ENCODE peak calls at places on chromosomes 16 and 17, in seven cellular contexts. One of them, this sample, is unnamed.

GRCh38 chr16:70652322-70652721 is 6.0 kb downstream of the IL34 start:
- DNase-seq in Caco-2: no peak
- DNase-seq in endothelial cell of umbilical vein: peak
- DNase-seq in H1: no peak
- DNase-seq in IMR-90: no peak
- DNase-seq in LNCaP clone FGC: no peak
- DNase-seq in endothelial cell: no peak
- DNase-seq in this sample: no peak

GRCh38 chr16:27598226-27598625 is 48.3 kb downstream of the KATNIP start:
- DNase-seq in Caco-2: no peak
- DNase-seq in endothelial cell of umbilical vein: no peak
- DNase-seq in H1: no peak
- DNase-seq in IMR-90: no peak
- DNase-seq in LNCaP clone FGC: no peak
- DNase-seq in endothelial cell: no peak
- DNase-seq in this sample: no peak

GRCh38 chr16:24700549-24701392 is 28.7 kb upstream of the TNRC6A start:
- DNase-seq in Caco-2: no peak
- DNase-seq in endothelial cell of umbilical vein: peak
- DNase-seq in H1: peak
- DNase-seq in IMR-90: peak
- DNase-seq in LNCaP clone FGC: peak
- DNase-seq in endothelial cell: no peak
- DNase-seq in this sample: peak

GRCh38 chr17:32099686-32100085 is 42.6 kb upstream of the RHOT1 start:
- DNase-seq in Caco-2: no peak
- DNase-seq in endothelial cell of umbilical vein: peak
- DNase-seq in H1: no peak
- DNase-seq in IMR-90: no peak
- DNase-seq in LNCaP clone FGC: no peak
- DNase-seq in endothelial cell: no peak
- DNase-seq in this sample: no peak

GRCh38 chr17:60724647-60725046 is 47.0 kb downstream of the BCAS3 start:
- DNase-seq in Caco-2: no peak
- DNase-seq in endothelial cell of umbilical vein: no peak
- DNase-seq in H1: no peak
- DNase-seq in IMR-90: no peak
- DNase-seq in LNCaP clone FGC: no peak
- DNase-seq in endothelial cell: no peak
- DNase-seq in this sample: no peak

GRCh38 chr17:81217531-81217930 is 5.2 kb downstream of the CEP131 start:
- DNase-seq in Caco-2: no peak
- DNase-seq in endothelial cell of umbilical vein: no peak
- DNase-seq in H1: no peak
- DNase-seq in IMR-90: no peak
- DNase-seq in LNCaP clone FGC: no peak
- DNase-seq in endothelial cell: no peak
- DNase-seq in this sample: no peak

GRCh38 chr16:8849411-8850011 is 19.3 kb downstream of the CARHSP1 start:
- DNase-seq in Caco-2: no peak
- DNase-seq in endothelial cell of umbilical vein: no peak
- DNase-seq in H1: no peak
- DNase-seq in IMR-90: no peak
- DNase-seq in LNCaP clone FGC: no peak
- DNase-seq in endothelial cell: no peak
- DNase-seq in this sample: no peak

GRCh38 chr17:44889003-44889402 is 10.2 kb downstream of the EFTUD2 start:
- DNase-seq in Caco-2: no peak
- DNase-seq in endothelial cell of umbilical vein: no peak
- DNase-seq in H1: no peak
- DNase-seq in IMR-90: no peak
- DNase-seq in LNCaP clone FGC: no peak
- DNase-seq in endothelial cell: no peak
- DNase-seq in this sample: no peak

GRCh38 chr17:37698132-37698615 is 46.7 kb downstream of the HNF1B start:
- DNase-seq in Caco-2: no peak
- DNase-seq in endothelial cell of umbilical vein: no peak
- DNase-seq in H1: no peak
- DNase-seq in IMR-90: peak
- DNase-seq in LNCaP clone FGC: no peak
- DNase-seq in endothelial cell: no peak
- DNase-seq in this sample: no peak

GRCh38 chr17:39606434-39607056 is 1.2 kb downstream of the NEUROD2 start:
- DNase-seq in Caco-2: no peak
- DNase-seq in endothelial cell of umbilical vein: no peak
- DNase-seq in H1: no peak
- DNase-seq in IMR-90: no peak
- DNase-seq in LNCaP clone FGC: no peak
- DNase-seq in endothelial cell: no peak
- DNase-seq in this sample: no peak

GRCh38 chr16:69903851-69904250 is 47.3 kb upstream of the CLEC18A start:
- DNase-seq in Caco-2: no peak
- DNase-seq in endothelial cell of umbilical vein: no peak
- DNase-seq in H1: no peak
- DNase-seq in IMR-90: no peak
- DNase-seq in LNCaP clone FGC: no peak
- DNase-seq in endothelial cell: no peak
- DNase-seq in this sample: no peak

GRCh38 chr17:1882836-1883235 is 53.0 kb downstream of the RPA1 start:
- DNase-seq in Caco-2: no peak
- DNase-seq in endothelial cell of umbilical vein: peak
- DNase-seq in H1: no peak
- DNase-seq in IMR-90: peak
- DNase-seq in LNCaP clone FGC: no peak
- DNase-seq in endothelial cell: peak
- DNase-seq in this sample: no peak

GRCh38 chr17:146983-147761 is 9.8 kb downstream of the SCGB1C2 start:
- DNase-seq in Caco-2: peak
- DNase-seq in endothelial cell of umbilical vein: no peak
- DNase-seq in H1: no peak
- DNase-seq in IMR-90: no peak
- DNase-seq in LNCaP clone FGC: no peak
- DNase-seq in endothelial cell: peak
- DNase-seq in this sample: no peak

GRCh38 chr17:44390250-44390649 is 801 bp upstream of the ITGA2B start:
- DNase-seq in Caco-2: peak
- DNase-seq in endothelial cell of umbilical vein: no peak
- DNase-seq in H1: no peak
- DNase-seq in IMR-90: no peak
- DNase-seq in LNCaP clone FGC: no peak
- DNase-seq in endothelial cell: no peak
- DNase-seq in this sample: no peak

GRCh38 chr16:27690604-27691003 is 140.7 kb downstream of the KATNIP start:
- DNase-seq in Caco-2: no peak
- DNase-seq in endothelial cell of umbilical vein: peak
- DNase-seq in H1: no peak
- DNase-seq in IMR-90: peak
- DNase-seq in LNCaP clone FGC: no peak
- DNase-seq in endothelial cell: peak
- DNase-seq in this sample: no peak

GRCh38 chr17:14464741-14465140 is 163.9 kb downstream of the HS3ST3B1 start:
- DNase-seq in Caco-2: no peak
- DNase-seq in endothelial cell of umbilical vein: no peak
- DNase-seq in H1: no peak
- DNase-seq in IMR-90: peak
- DNase-seq in LNCaP clone FGC: no peak
- DNase-seq in endothelial cell: no peak
- DNase-seq in this sample: peak

GRCh38 chr16:87657621-87658192 is 55.4 kb downstream of the JPH3 start:
- DNase-seq in Caco-2: peak
- DNase-seq in endothelial cell of umbilical vein: no peak
- DNase-seq in H1: peak
- DNase-seq in IMR-90: no peak
- DNase-seq in LNCaP clone FGC: no peak
- DNase-seq in endothelial cell: no peak
- DNase-seq in this sample: no peak

GRCh38 chr17:58308173-58308984 is 20.2 kb downstream of the TSPOAP1 start:
- DNase-seq in Caco-2: peak
- DNase-seq in endothelial cell of umbilical vein: no peak
- DNase-seq in H1: no peak
- DNase-seq in IMR-90: no peak
- DNase-seq in LNCaP clone FGC: no peak
- DNase-seq in endothelial cell: peak
- DNase-seq in this sample: no peak
- TF ChIP-seq CTCF in Caco-2: peak
- TF ChIP-seq CTCF in endothelial cell of umbilical vein: peak
- TF ChIP-seq CTCF in H1: peak
- TF ChIP-seq CTCF in IMR-90: peak
- TF ChIP-seq CTCF in LNCaP clone FGC: peak
- TF ChIP-seq CTCF in endothelial cell: peak
- TF ChIP-seq CTCF in this sample: peak

DNA sequence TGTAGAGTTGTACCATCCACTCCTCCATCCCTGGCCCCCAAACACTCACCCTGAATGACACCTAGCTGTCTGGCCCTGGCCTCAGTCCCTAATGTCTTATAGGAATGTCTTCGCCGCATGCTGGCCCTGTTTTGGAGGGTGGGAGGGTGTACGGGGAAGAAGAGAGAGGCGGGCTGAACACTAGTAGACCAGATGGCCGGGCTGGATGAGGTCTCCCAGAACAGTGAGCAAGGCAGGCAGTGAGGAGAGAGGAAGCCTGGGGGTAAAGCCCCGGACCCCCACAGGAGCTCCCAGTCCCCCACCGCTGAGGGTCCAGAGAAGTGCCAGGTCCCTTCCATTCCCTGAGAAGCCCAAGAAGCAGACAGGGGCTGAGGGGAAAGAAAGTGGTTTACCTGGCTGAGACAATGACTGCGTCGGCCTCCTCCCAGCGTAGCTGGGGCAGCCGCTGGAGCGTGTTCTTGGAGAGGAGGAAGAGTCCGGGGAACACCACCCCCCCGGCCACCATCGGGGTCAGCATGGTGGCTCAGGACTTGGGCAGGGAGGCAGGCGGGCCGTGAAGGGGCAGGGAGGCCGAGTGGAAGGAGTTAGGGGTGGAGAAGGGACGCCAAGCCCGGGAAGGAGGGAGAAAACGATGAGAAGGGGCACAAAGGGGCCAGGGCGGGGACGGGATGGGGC is 923 bp downstream of the TLCD3B start:
- DNase-seq in Caco-2: no peak
- DNase-seq in endothelial cell of umbilical vein: no peak
- DNase-seq in H1: no peak
- DNase-seq in IMR-90: no peak
- DNase-seq in LNCaP clone FGC: no peak
- DNase-seq in endothelial cell: no peak
- DNase-seq in this sample: no peak
- TF ChIP-seq CTCF in Caco-2: no peak
- TF ChIP-seq CTCF in endothelial cell of umbilical vein: no peak
- TF ChIP-seq CTCF in H1: no peak
- TF ChIP-seq CTCF in IMR-90: no peak
- TF ChIP-seq CTCF in LNCaP clone FGC: no peak
- TF ChIP-seq CTCF in endothelial cell: no peak
- TF ChIP-seq CTCF in this sample: no peak

GRCh38 chr16:30896890-30897730 is 696 bp downstream of the CTF1 start:
- DNase-seq in Caco-2: peak
- DNase-seq in endothelial cell of umbilical vein: peak
- DNase-seq in H1: no peak
- DNase-seq in IMR-90: peak
- DNase-seq in LNCaP clone FGC: no peak
- DNase-seq in endothelial cell: peak
- DNase-seq in this sample: peak
- TF ChIP-seq CTCF in Caco-2: no peak
- TF ChIP-seq CTCF in endothelial cell of umbilical vein: no peak
- TF ChIP-seq CTCF in H1: no peak
- TF ChIP-seq CTCF in IMR-90: no peak
- TF ChIP-seq CTCF in LNCaP clone FGC: no peak
- TF ChIP-seq CTCF in endothelial cell: no peak
- TF ChIP-seq CTCF in this sample: no peak

GRCh38 chr17:19317359-19318095 is 45.0 kb downstream of the B9D1 start:
- DNase-seq in Caco-2: no peak
- DNase-seq in endothelial cell of umbilical vein: peak
- DNase-seq in H1: peak
- DNase-seq in IMR-90: peak
- DNase-seq in LNCaP clone FGC: no peak
- DNase-seq in endothelial cell: peak
- DNase-seq in this sample: no peak
- TF ChIP-seq CTCF in Caco-2: peak
- TF ChIP-seq CTCF in endothelial cell of umbilical vein: peak
- TF ChIP-seq CTCF in H1: peak
- TF ChIP-seq CTCF in IMR-90: peak
- TF ChIP-seq CTCF in LNCaP clone FGC: no peak
- TF ChIP-seq CTCF in endothelial cell: no peak
- TF ChIP-seq CTCF in this sample: peak

DNA sequence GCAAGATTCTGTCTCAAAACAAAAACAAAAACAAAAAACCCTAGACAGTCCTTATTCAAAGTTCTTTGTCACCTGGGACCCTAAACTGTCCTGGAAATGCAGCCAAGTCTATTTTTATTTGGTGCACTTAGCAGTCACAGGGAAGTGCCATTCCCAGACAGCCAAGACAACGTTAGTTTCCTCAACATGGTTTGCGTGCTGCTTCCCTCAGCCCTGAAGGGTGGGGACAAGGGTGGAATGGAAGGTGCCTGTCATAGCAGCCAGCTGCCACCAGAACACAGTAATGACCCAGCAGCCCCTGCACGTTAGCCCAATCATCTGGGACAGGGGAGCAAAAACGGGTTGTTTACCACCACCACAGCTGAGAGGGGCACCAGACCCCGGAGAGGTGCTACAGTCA is 16.9 kb downstream of the CREBBP start:
- DNase-seq in Caco-2: no peak
- DNase-seq in endothelial cell of umbilical vein: no peak
- DNase-seq in H1: no peak
- DNase-seq in IMR-90: no peak
- DNase-seq in LNCaP clone FGC: no peak
- DNase-seq in endothelial cell: no peak
- DNase-seq in this sample: no peak
- TF ChIP-seq CTCF in Caco-2: no peak
- TF ChIP-seq CTCF in endothelial cell of umbilical vein: no peak
- TF ChIP-seq CTCF in H1: no peak
- TF ChIP-seq CTCF in IMR-90: no peak
- TF ChIP-seq CTCF in LNCaP clone FGC: no peak
- TF ChIP-seq CTCF in endothelial cell: no peak
- TF ChIP-seq CTCF in this sample: no peak